ENCODE peak calls at places on chromosomes 7 and 10, in six cellular contexts. J is K562, I is GM12878, S is HCT116, F is HepG2, H is H1. O is an unnamed sample.

GRCh38 chr10:13158401-13158800 is 3.0 kb upstream of the MCM10 start:
- DNase-seq in J (no peak), I (no peak), S (no peak), F (no peak), H (no peak), O (no peak)

GRCh38 chr7:47492720-47493119 is 89.2 kb downstream of the TNS3 start:
- DNase-seq in J (no peak), I (no peak), S (no peak), F (no peak), H (no peak), O (no peak)

GRCh38 chr7:19114591-19114855 is 2.9 kb downstream of the TWIST1 start:
- DNase-seq in J (no peak), I (no peak), S (no peak), F (no peak), H (no peak), O (no peak)

GRCh38 chr10:89615824-89616223 is 29.2 kb downstream of the PANK1 start:
- DNase-seq in J (no peak), I (no peak), S (no peak), F (peak), H (no peak), O (peak)

GRCh38 chr10:47195274-47195885 is 104.6 kb upstream of the GDF10 start:
- DNase-seq in J (no peak), I (no peak), S (no peak), F (no peak), H (no peak), O (no peak)

GRCh38 chr10:88932539-88933256 is 19.9 kb downstream of the ACTA2 start:
- DNase-seq in J (peak), I (no peak), S (peak), F (peak), H (no peak), O (peak)

GRCh38 chr10:42942279-42942932 is 134.5 kb upstream of the RET start:
- DNase-seq in J (no peak), I (no peak), S (no peak), F (no peak), H (no peak), O (no peak)

GRCh38 chr7:37211097-37211496 is 237.6 kb downstream of the ELMO1 start:
- DNase-seq in J (no peak), I (no peak), S (no peak), F (no peak), H (no peak), O (no peak)

GRCh38 chr7:101238226-101239182 is 902 bp upstream of the CLDN15 start:
- DNase-seq in J (no peak), I (no peak), S (no peak), F (no peak), H (no peak), O (no peak)

GRCh38 chr7:158023563-158024350 is 563.9 kb downstream of the PTPRN2 start:
- DNase-seq in J (no peak), I (no peak), S (no peak), F (no peak), H (no peak), O (no peak)

GRCh38 chr10:52040486-52040885 is 273.6 kb upstream of the DKK1 start:
- DNase-seq in J (no peak), I (no peak), S (no peak), F (no peak), H (no peak), O (no peak)

GRCh38 chr7:12107841-12108249 is 103.2 kb upstream of the TMEM106B start:
- DNase-seq in J (no peak), I (no peak), S (no peak), F (peak), H (no peak), O (no peak)
- TF ChIP-seq POLR2A in J (no peak), I (no peak), S (no peak), F (no peak), H (no peak), O (no peak)

DNA sequence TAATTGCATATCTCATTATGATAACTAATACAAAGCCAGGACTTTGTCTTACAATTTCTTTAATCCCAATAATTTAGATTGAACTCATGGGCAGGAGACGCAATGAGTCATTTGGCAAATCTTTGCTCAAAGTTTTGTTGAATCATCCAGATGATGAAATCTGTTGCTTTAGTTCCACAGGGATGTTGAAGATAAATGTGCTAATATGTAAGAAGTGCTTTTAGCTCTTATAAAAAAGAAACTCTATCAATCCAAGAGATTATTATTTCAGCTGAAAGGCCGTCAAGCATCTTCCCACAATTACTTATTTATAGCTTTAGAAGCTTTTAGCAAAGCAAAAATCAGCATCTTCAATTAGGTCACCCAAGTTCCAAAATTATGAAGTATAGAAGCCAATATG is 36.8 kb upstream of the ANK3 start:
- DNase-seq in J (no peak), I (no peak), S (no peak), F (peak), H (no peak), O (peak)
- TF ChIP-seq POLR2AphosphoS5 in J (no peak), I (no peak), S (no peak), F (no peak), H (no peak), O (no peak)

DNA sequence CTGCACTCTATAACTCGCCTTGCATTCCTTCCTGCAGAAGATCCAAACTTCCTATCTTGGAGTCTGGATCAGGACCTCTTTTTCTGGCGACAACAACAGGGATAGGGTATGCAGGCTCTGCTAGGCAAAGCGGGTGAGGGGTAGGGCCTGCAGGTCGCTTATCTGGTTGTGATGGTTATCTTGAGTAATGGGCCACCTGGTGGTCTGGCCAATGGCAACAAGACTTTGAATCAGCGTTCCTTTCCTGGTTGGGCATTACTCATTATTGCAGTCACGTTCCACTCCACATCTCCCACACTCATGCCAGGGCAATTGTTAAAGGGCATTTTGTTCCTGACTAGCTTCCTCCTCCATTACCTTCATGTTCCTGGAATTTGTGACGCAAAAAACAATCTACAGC is 48.4 kb upstream of the PLXDC2 start:
- DNase-seq in J (no peak), I (no peak), S (no peak), F (no peak), H (peak), O (no peak)
- TF ChIP-seq MAX in J (no peak), I (no peak), S (no peak), F (no peak), H (no peak), O (no peak)

DNA sequence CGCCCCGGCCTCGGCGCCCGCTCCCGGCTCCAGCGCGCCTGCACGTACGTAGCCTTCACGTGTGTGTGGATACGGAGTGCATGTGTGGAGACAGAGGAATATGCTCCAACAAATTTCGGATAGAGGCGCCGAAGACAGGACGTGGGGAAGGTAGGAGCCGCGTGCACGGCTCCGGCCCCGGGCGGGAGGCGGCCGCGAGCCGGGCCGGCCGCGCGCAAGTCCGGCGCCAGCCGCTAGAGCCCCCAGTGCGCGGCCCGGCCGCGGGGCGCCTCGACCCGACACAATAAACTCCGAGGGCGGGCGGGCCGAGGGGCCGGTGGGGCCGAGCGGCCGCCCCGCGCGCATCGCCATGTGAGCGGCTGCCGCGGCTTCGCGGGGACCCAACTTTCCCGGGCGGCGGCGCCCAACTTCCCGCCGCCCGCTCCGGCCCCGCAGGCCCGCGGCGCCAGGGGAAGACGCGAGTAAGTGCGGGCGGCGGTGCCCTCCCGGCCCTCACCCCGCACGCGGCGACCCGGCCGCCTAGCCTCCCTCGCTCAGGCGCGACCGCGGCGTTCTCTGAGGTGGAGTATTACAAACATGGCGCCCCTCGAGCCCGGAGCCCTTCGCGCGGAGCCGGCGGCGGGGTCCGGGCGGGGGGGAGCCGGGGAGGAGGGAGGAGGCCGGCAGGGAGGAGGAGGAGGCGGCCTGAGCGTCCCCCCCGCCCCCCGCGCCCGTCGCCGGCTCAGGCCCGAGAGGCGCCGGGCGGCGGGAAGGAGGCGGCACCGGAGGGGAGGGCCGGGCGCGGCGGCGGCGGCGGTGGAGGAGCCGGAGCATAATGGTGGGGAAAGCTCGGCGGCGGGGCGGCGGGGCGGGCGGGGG is at the start of gene ZMYND11:
- DNase-seq in J (peak), I (no peak), S (no peak), F (no peak), H (no peak), O (peak)
- TF ChIP-seq POLR2A in J (no peak), I (peak), S (no peak), F (no peak), H (peak), O (peak)

GRCh38 chr10:70331486-70332268 is 47.9 kb upstream of the NPFFR1 start:
- DNase-seq in J (peak), I (peak), S (peak), F (peak), H (no peak), O (peak)
- TF ChIP-seq POLR2AphosphoS5 in J (peak), I (peak), S (peak), F (no peak), H (no peak), O (peak)

DNA sequence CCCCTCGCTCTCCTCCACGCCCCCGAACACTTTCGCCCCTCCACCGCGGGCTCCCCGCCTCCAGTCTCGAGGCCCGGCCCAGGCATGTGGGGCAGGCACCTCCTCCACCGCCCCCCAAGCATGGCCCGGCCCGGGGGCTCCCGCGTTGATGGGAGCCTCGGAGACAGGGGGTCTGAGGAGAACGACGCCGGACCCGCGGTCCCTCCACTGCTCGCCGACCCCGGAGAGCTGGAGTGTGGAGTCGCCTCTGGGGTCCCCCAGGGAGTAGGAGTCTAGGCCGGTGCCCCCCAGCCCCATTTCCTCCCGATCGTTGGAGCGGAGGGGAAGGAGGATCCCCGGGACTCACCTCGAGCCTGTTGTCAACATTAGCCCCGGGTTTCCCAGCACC is 206 bp downstream of the UPF2 start:
- DNase-seq in J (peak), I (no peak), S (no peak), F (no peak), H (no peak), O (no peak)
- TF ChIP-seq MAX in J (peak), I (no peak), S (no peak), F (peak), H (no peak), O (no peak)

GRCh38 chr10:119431768-119432135 is 110.8 kb downstream of the RGS10 start:
- DNase-seq in J (no peak), I (no peak), S (no peak), F (no peak), H (no peak), O (no peak)

GRCh38 chr10:119431034-119431767 is 111.3 kb downstream of the RGS10 start:
- DNase-seq in J (peak), I (no peak), S (no peak), F (no peak), H (no peak), O (no peak)

GRCh38 chr10:119428789-119429188 is 113.7 kb downstream of the RGS10 start:
- DNase-seq in J (peak), I (no peak), S (no peak), F (no peak), H (no peak), O (no peak)

GRCh38 chr10:119427263-119427864 is 115.2 kb downstream of the RGS10 start:
- DNase-seq in J (no peak), I (no peak), S (no peak), F (no peak), H (no peak), O (no peak)

GRCh38 chr10:119429771-119430170 is 112.7 kb downstream of the RGS10 start:
- DNase-seq in J (no peak), I (no peak), S (no peak), F (no peak), H (no peak), O (no peak)
- TF ChIP-seq POLR2A in J (no peak), I (no peak), S (no peak), F (no peak), H (no peak), O (no peak)